ENCODE peak calls at places on chromosomes 2 and 18, in seven cellular contexts. S, Y, E, O, D, T and I are unnamed samples.

GRCh38 chr2:29426354-29426753 is 311.1 kb downstream of the CLIP4 start:
- DNase-seq in S (no peak), Y (no peak), E (no peak), O (no peak), D (no peak), T (no peak), I (no peak)

GRCh38 chr2:127080941-127081769 is 25.8 kb downstream of the BIN1 start:
- DNase-seq in S (no peak), Y (no peak), E (peak; percentile 41), O (no peak), D (no peak), T (no peak), I (no peak)

GRCh38 chr18:46268662-46269061 is 164.5 kb downstream of the HAUS1 start:
- DNase-seq in S (no peak), Y (no peak), E (peak; percentile 58), O (peak; percentile 51), D (no peak), T (no peak), I (no peak)

GRCh38 chr2:67289921-67290371 is 107.2 kb upstream of the ETAA1 start:
- DNase-seq in S (no peak), Y (peak; percentile 19), E (no peak), O (no peak), D (no peak), T (no peak), I (no peak)

GRCh38 chr2:191009541-191010374 is 4.2 kb downstream of the STAT1 start:
- DNase-seq in S (no peak), Y (no peak), E (no peak), O (no peak), D (no peak), T (no peak), I (no peak)

GRCh38 chr2:156110890-156111289 is 221.6 kb downstream of the NR4A2 start:
- DNase-seq in S (no peak), Y (peak; percentile 21), E (peak; percentile 66), O (no peak), D (peak; percentile 19), T (peak; percentile 17), I (no peak)

GRCh38 chr2:168793596-168793995 is 8.8 kb upstream of the NOSTRIN start:
- DNase-seq in S (no peak), Y (no peak), E (no peak), O (no peak), D (no peak), T (no peak), I (no peak)

GRCh38 chr2:205989291-205990071 is 96.5 kb downstream of the INO80D start:
- DNase-seq in S (no peak), Y (no peak), E (no peak), O (no peak), D (no peak), T (no peak), I (no peak)

GRCh38 chr2:174606336-174606735 is 8.7 kb upstream of the WIPF1 start:
- DNase-seq in S (no peak), Y (peak; percentile 32), E (no peak), O (no peak), D (no peak), T (peak; percentile 73), I (peak; percentile 65)

GRCh38 chr2:45011621-45012602 is 2.7 kb upstream of the SIX2 start:
- DNase-seq in S (no peak), Y (no peak), E (no peak), O (no peak), D (no peak), T (peak; percentile 28), I (no peak)

GRCh38 chr2:96507957-96508520 is 2.9 kb upstream of the NEURL3 start:
- DNase-seq in S (peak; percentile 90), Y (peak; percentile 81), E (peak; percentile 85), O (peak; percentile 78), D (peak; percentile 84), T (peak; percentile 87), I (peak; percentile 66)

GRCh38 chr2:112161431-112162145 is 23.4 kb downstream of the FBLN7 start:
- DNase-seq in S (no peak), Y (no peak), E (no peak), O (no peak), D (no peak), T (no peak), I (no peak)

GRCh38 chr18:31789409-31789808 is 28.7 kb upstream of the SLC25A52 start:
- DNase-seq in S (no peak), Y (no peak), E (no peak), O (no peak), D (no peak), T (no peak), I (no peak)

GRCh38 chr2:99879481-99879880 is 262.9 kb downstream of the AFF3 start:
- DNase-seq in S (no peak), Y (no peak), E (no peak), O (no peak), D (no peak), T (no peak), I (no peak)

GRCh38 chr18:66210875-66211274 is 393.0 kb downstream of the CDH19 start:
- DNase-seq in S (no peak), Y (no peak), E (no peak), O (no peak), D (no peak), T (no peak), I (no peak)

GRCh38 chr18:13471971-13472628 is 253.5 kb downstream of the LDLRAD4 start:
- DNase-seq in S (no peak), Y (no peak), E (no peak), O (no peak), D (no peak), T (no peak), I (no peak)

GRCh38 chr18:74951165-74951760 is 257.7 kb downstream of the PTGR3 start:
- DNase-seq in S (no peak), Y (no peak), E (peak; percentile 64), O (no peak), D (no peak), T (peak; percentile 39), I (no peak)

GRCh38 chr2:101332885-101333766 is 24.6 kb upstream of the RNF149 start:
- DNase-seq in S (no peak), Y (no peak), E (no peak), O (no peak), D (no peak), T (no peak), I (no peak)
- TF ChIP-seq CTCF in S (no peak), Y (no peak), E (no peak), O (no peak), D (no peak), T (no peak), I (no peak)

GRCh38 chr2:68838641-68839040 is 32.6 kb downstream of the BMP10 start:
- DNase-seq in S (no peak), Y (no peak), E (no peak), O (no peak), D (no peak), T (no peak), I (no peak)
- H3K4me1 ChIP-seq in S (peaks cover 16% of the 10 kb centered on the region), Y (no peaks in the 10 kb centered on the region), E (no peaks in the 10 kb centered on the region), O (no peaks in the 10 kb centered on the region), D (no peaks in the 10 kb centered on the region), T (no peaks in the 10 kb centered on the region), I (no peaks in the 10 kb centered on the region)

GRCh38 chr2:20334645-20335203 is 15.9 kb downstream of the PUM2 start:
- DNase-seq in S (no peak), Y (no peak), E (no peak), O (no peak), D (no peak), T (no peak), I (no peak)
- H3K9me3 ChIP-seq in S (no peaks in the 10 kb centered on the region), Y (no peaks in the 10 kb centered on the region), E (peaks cover 4% of the 10 kb centered on the region), O (peaks cover 17% of the 10 kb centered on the region), D (no peaks in the 10 kb centered on the region), T (no peaks in the 10 kb centered on the region), I (no peaks in the 10 kb centered on the region)

GRCh38 chr2:161046876-161047275 is 113.4 kb upstream of the TANK start:
- DNase-seq in S (no peak), Y (no peak), E (no peak), O (no peak), D (no peak), T (no peak), I (no peak)

GRCh38 chr2:161041356-161041755 is 118.9 kb upstream of the TANK start:
- DNase-seq in S (no peak), Y (no peak), E (no peak), O (no peak), D (no peak), T (no peak), I (no peak)

GRCh38 chr2:161045726-161046125 is 114.5 kb upstream of the TANK start:
- DNase-seq in S (no peak), Y (no peak), E (no peak), O (no peak), D (no peak), T (no peak), I (no peak)

GRCh38 chr2:161044937-161045336 is 115.3 kb upstream of the TANK start:
- DNase-seq in S (no peak), Y (no peak), E (no peak), O (no peak), D (no peak), T (no peak), I (no peak)

DNA sequence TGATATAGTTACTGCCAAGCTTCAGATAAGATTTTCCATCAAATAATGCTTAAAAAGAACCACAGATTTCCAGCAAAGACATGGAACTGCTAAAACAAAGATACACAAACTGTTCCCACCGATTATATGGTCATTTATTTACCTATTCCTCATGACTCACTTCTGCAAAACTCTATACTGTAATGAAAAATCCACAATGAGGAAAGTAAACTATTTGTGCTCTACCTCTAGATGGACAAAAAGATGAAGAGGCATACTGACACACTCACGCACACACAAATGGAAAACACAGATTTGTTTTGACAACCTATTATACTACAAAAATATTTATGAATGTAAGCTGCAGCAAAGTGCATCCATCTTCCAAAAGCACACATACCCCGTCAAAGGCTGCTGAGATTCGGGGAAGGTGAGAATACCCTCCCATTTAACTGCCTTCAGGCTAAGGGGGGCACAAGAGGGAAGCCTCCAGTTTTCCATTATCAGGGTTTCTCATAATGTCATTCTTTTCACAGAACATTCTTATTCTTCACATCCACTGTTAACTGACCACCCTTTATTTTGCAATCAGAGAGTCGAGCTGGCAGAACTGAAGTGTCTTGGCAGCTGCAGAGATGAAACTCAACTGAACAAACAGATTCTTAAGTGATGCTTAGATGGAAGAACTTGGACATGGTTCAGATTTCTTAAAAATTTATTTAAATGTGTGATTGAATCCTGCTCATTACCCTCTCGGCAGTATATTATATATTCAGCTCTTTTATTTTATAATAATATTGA is 115.9 kb upstream of the TANK start:
- DNase-seq in S (no peak), Y (no peak), E (no peak), O (no peak), D (no peak), T (no peak), I (no peak)
- TF ChIP-seq CTCF in S (no peak), Y (no peak), E (no peak), O (no peak), D (no peak), T (no peak), I (no peak)

DNA sequence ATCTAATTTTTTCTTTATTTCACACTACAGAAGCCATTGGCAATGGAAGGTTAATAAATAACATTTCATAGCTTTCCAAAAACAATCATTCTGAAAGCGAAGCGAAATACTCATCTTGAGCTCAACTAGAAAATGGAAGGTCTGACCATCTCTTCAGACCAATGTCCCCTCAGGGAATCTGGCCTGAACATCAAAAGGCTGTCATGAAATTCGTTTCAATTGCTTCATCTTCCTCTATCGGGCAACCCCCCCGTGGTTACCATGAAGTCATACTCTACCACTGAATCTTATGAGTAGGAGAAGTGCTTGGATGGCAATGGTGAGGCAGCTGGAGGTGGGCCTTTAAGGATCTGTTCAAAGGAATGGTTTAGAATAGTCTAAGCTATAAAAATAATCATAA is 22.9 kb upstream of the CYTIP start:
- DNase-seq in S (no peak), Y (no peak), E (no peak), O (no peak), D (no peak), T (no peak), I (no peak)
- H3K4me1 ChIP-seq in S (no peaks in the 10 kb centered on the region), Y (no peaks in the 10 kb centered on the region), E (no peaks in the 10 kb centered on the region), O (no peaks in the 10 kb centered on the region), D (no peaks in the 10 kb centered on the region), T (peaks cover 4% of the 10 kb centered on the region), I (no peaks in the 10 kb centered on the region)

GRCh38 chr2:6832556-6832955 is 33.2 kb downstream of the CMPK2 start:
- DNase-seq in S (no peak), Y (no peak), E (no peak), O (no peak), D (no peak), T (no peak), I (no peak)
- H3K9me3 ChIP-seq in S (peaks cover 4% of the 10 kb centered on the region), Y (peaks cover 28% of the 10 kb centered on the region), E (peaks cover 6% of the 10 kb centered on the region), O (peaks cover 44% of the 10 kb centered on the region), D (no peaks in the 10 kb centered on the region), T (peaks cover 6% of the 10 kb centered on the region), I (no peaks in the 10 kb centered on the region)